ENCODE peak calls at places on chromosomes 12 and 14, in nine cellular contexts. One of them, this sample, is unnamed.

GRCh38 chr12:122501489-122501989 is 807 bp upstream of the ZCCHC8 start:
- DNase-seq in RCC 7860: no peak
- DNase-seq in LoVo: no peak
- DNase-seq in AG10803: no peak
- DNase-seq in uterus: no peak
- DNase-seq in cardiac muscle cell: no peak
- DNase-seq in Calu3: no peak
- DNase-seq in ovary: no peak
- DNase-seq in effector CD4-positive, alpha-beta T cell: no peak
- DNase-seq in this sample: no peak

GRCh38 chr12:49023812-49024211 is 5.2 kb upstream of the PRKAG1 start:
- DNase-seq in RCC 7860: no peak
- DNase-seq in LoVo: no peak
- DNase-seq in AG10803: no peak
- DNase-seq in uterus: no peak
- DNase-seq in cardiac muscle cell: no peak
- DNase-seq in Calu3: no peak
- DNase-seq in ovary: no peak
- DNase-seq in effector CD4-positive, alpha-beta T cell: no peak
- DNase-seq in this sample: no peak

GRCh38 chr12:21769311-21769710 is 5.2 kb downstream of the KCNJ8 start:
- DNase-seq in RCC 7860: no peak
- DNase-seq in LoVo: no peak
- DNase-seq in AG10803: peak; percentile 30
- DNase-seq in uterus: no peak
- DNase-seq in cardiac muscle cell: no peak
- DNase-seq in Calu3: no peak
- DNase-seq in ovary: no peak
- DNase-seq in effector CD4-positive, alpha-beta T cell: no peak
- DNase-seq in this sample: no peak

GRCh38 chr12:121787063-121787774 is 6.3 kb downstream of the RHOF start:
- DNase-seq in RCC 7860: no peak
- DNase-seq in LoVo: no peak
- DNase-seq in AG10803: no peak
- DNase-seq in uterus: no peak
- DNase-seq in cardiac muscle cell: no peak
- DNase-seq in Calu3: peak; percentile 50
- DNase-seq in ovary: no peak
- DNase-seq in effector CD4-positive, alpha-beta T cell: no peak
- DNase-seq in this sample: no peak

GRCh38 chr12:6084261-6084968 is 40.1 kb downstream of the VWF start:
- DNase-seq in RCC 7860: peak; percentile 54
- DNase-seq in LoVo: peak; percentile 84
- DNase-seq in AG10803: peak; percentile 75
- DNase-seq in uterus: peak; percentile 54
- DNase-seq in cardiac muscle cell: peak; percentile 76
- DNase-seq in Calu3: peak; percentile 69
- DNase-seq in ovary: no peak
- DNase-seq in effector CD4-positive, alpha-beta T cell: no peak
- DNase-seq in this sample: peak; percentile 81

GRCh38 chr14:63273091-63273490 is 45.6 kb downstream of the GPHB5 start:
- DNase-seq in RCC 7860: no peak
- DNase-seq in LoVo: no peak
- DNase-seq in AG10803: peak; percentile 44
- DNase-seq in uterus: no peak
- DNase-seq in cardiac muscle cell: no peak
- DNase-seq in Calu3: no peak
- DNase-seq in ovary: no peak
- DNase-seq in effector CD4-positive, alpha-beta T cell: no peak
- DNase-seq in this sample: no peak

GRCh38 chr14:80498533-80498932 is 287.2 kb upstream of the DIO2 start:
- DNase-seq in RCC 7860: no peak
- DNase-seq in LoVo: no peak
- DNase-seq in AG10803: no peak
- DNase-seq in uterus: no peak
- DNase-seq in cardiac muscle cell: no peak
- DNase-seq in Calu3: no peak
- DNase-seq in ovary: no peak
- DNase-seq in effector CD4-positive, alpha-beta T cell: no peak
- DNase-seq in this sample: no peak

GRCh38 chr12:60494249-60494648 is 898.4 kb downstream of the SLC16A7 start:
- DNase-seq in RCC 7860: peak; percentile 16
- DNase-seq in LoVo: peak; percentile 25
- DNase-seq in AG10803: peak; percentile 67
- DNase-seq in uterus: no peak
- DNase-seq in cardiac muscle cell: peak; percentile 53
- DNase-seq in Calu3: peak; percentile 13
- DNase-seq in ovary: no peak
- DNase-seq in effector CD4-positive, alpha-beta T cell: no peak
- DNase-seq in this sample: peak; percentile 51

GRCh38 chr14:26401170-26401968 is 196.5 kb downstream of the NOVA1 start:
- DNase-seq in RCC 7860: no peak
- DNase-seq in LoVo: no peak
- DNase-seq in AG10803: no peak
- DNase-seq in uterus: no peak
- DNase-seq in cardiac muscle cell: no peak
- DNase-seq in Calu3: no peak
- DNase-seq in ovary: no peak
- DNase-seq in effector CD4-positive, alpha-beta T cell: no peak
- DNase-seq in this sample: peak; percentile 70

GRCh38 chr14:87628129-87628528 is 364.9 kb downstream of the GALC start:
- DNase-seq in RCC 7860: no peak
- DNase-seq in LoVo: no peak
- DNase-seq in AG10803: peak; percentile 77
- DNase-seq in uterus: peak; percentile 58
- DNase-seq in cardiac muscle cell: peak; percentile 27
- DNase-seq in Calu3: no peak
- DNase-seq in ovary: no peak
- DNase-seq in effector CD4-positive, alpha-beta T cell: no peak
- DNase-seq in this sample: peak; percentile 86

GRCh38 chr12:66290716-66291200 is 11.5 kb upstream of the HELB start:
- DNase-seq in RCC 7860: no peak
- DNase-seq in LoVo: no peak
- DNase-seq in AG10803: no peak
- DNase-seq in uterus: no peak
- DNase-seq in cardiac muscle cell: no peak
- DNase-seq in Calu3: no peak
- DNase-seq in ovary: no peak
- DNase-seq in effector CD4-positive, alpha-beta T cell: no peak
- DNase-seq in this sample: no peak

GRCh38 chr12:26496170-26496569 is 300.8 kb downstream of the SSPN start:
- DNase-seq in RCC 7860: no peak
- DNase-seq in LoVo: no peak
- DNase-seq in AG10803: no peak
- DNase-seq in uterus: no peak
- DNase-seq in cardiac muscle cell: peak; percentile 34
- DNase-seq in Calu3: no peak
- DNase-seq in ovary: no peak
- DNase-seq in effector CD4-positive, alpha-beta T cell: no peak
- DNase-seq in this sample: no peak

GRCh38 chr12:91577586-91578539 is 395.2 kb upstream of the DCN start:
- DNase-seq in RCC 7860: peak; percentile 27
- DNase-seq in LoVo: peak; percentile 71
- DNase-seq in AG10803: peak; percentile 46
- DNase-seq in uterus: no peak
- DNase-seq in cardiac muscle cell: peak; percentile 55
- DNase-seq in Calu3: no peak
- DNase-seq in ovary: no peak
- DNase-seq in effector CD4-positive, alpha-beta T cell: no peak
- DNase-seq in this sample: peak; percentile 12

GRCh38 chr12:6461401-6462233 is 8.9 kb downstream of the VAMP1 start:
- DNase-seq in RCC 7860: no peak
- DNase-seq in LoVo: no peak
- DNase-seq in AG10803: no peak
- DNase-seq in uterus: no peak
- DNase-seq in cardiac muscle cell: no peak
- DNase-seq in Calu3: no peak
- DNase-seq in ovary: no peak
- DNase-seq in effector CD4-positive, alpha-beta T cell: peak; percentile 76
- DNase-seq in this sample: no peak

GRCh38 chr12:47312794-47313426 is 233.2 kb upstream of the AMIGO2 start:
- DNase-seq in RCC 7860: no peak
- DNase-seq in LoVo: no peak
- DNase-seq in AG10803: no peak
- DNase-seq in uterus: no peak
- DNase-seq in cardiac muscle cell: no peak
- DNase-seq in Calu3: peak; percentile 5
- DNase-seq in ovary: no peak
- DNase-seq in effector CD4-positive, alpha-beta T cell: no peak
- DNase-seq in this sample: peak; percentile 30

GRCh38 chr14:93655078-93655750 is 133.1 kb downstream of the PRIMA1 start:
- DNase-seq in RCC 7860: peak; percentile 5
- DNase-seq in LoVo: peak; percentile 49
- DNase-seq in AG10803: peak; percentile 43
- DNase-seq in uterus: peak; percentile 53
- DNase-seq in cardiac muscle cell: peak; percentile 65
- DNase-seq in Calu3: peak; percentile 31
- DNase-seq in ovary: no peak
- DNase-seq in effector CD4-positive, alpha-beta T cell: no peak
- DNase-seq in this sample: peak; percentile 90

GRCh38 chr12:124505001-124505818 is 62.2 kb downstream of the NCOR2 start:
- DNase-seq in RCC 7860: no peak
- DNase-seq in LoVo: no peak
- DNase-seq in AG10803: no peak
- DNase-seq in uterus: no peak
- DNase-seq in cardiac muscle cell: no peak
- DNase-seq in Calu3: no peak
- DNase-seq in ovary: no peak
- DNase-seq in effector CD4-positive, alpha-beta T cell: no peak
- DNase-seq in this sample: no peak

GRCh38 chr12:5123921-5124320 is 80.2 kb downstream of the KCNA5 start:
- DNase-seq in RCC 7860: peak; percentile 47
- DNase-seq in LoVo: no peak
- DNase-seq in AG10803: peak; percentile 46
- DNase-seq in uterus: no peak
- DNase-seq in cardiac muscle cell: no peak
- DNase-seq in Calu3: no peak
- DNase-seq in ovary: no peak
- DNase-seq in effector CD4-positive, alpha-beta T cell: no peak
- DNase-seq in this sample: no peak

GRCh38 chr12:10097521-10097920 is 1.3 kb downstream of the CLEC1A start:
- DNase-seq in RCC 7860: no peak
- DNase-seq in LoVo: no peak
- DNase-seq in AG10803: peak; percentile 60
- DNase-seq in uterus: no peak
- DNase-seq in cardiac muscle cell: no peak
- DNase-seq in Calu3: no peak
- DNase-seq in ovary: no peak
- DNase-seq in effector CD4-positive, alpha-beta T cell: no peak
- DNase-seq in this sample: no peak

GRCh38 chr14:55051426-55052258 is at the start of gene MAPK1IP1L:
- DNase-seq in RCC 7860: peak; percentile 75
- DNase-seq in LoVo: peak; percentile 93
- DNase-seq in AG10803: peak; percentile 87
- DNase-seq in uterus: peak; percentile 89
- DNase-seq in cardiac muscle cell: peak; percentile 96
- DNase-seq in Calu3: peak; percentile 94
- DNase-seq in ovary: peak; percentile 97
- DNase-seq in effector CD4-positive, alpha-beta T cell: peak; percentile 81
- DNase-seq in this sample: peak; percentile 96

GRCh38 chr14:90354551-90355298 is 23.0 kb upstream of the NRDE2 start:
- DNase-seq in RCC 7860: no peak
- DNase-seq in LoVo: no peak
- DNase-seq in AG10803: no peak
- DNase-seq in uterus: no peak
- DNase-seq in cardiac muscle cell: peak; percentile 53
- DNase-seq in Calu3: no peak
- DNase-seq in ovary: no peak
- DNase-seq in effector CD4-positive, alpha-beta T cell: no peak
- DNase-seq in this sample: peak; percentile 19

GRCh38 chr14:64569108-64570045 is 19.6 kb downstream of the PPP1R36 start:
- DNase-seq in RCC 7860: no peak
- DNase-seq in LoVo: peak; percentile 34
- DNase-seq in AG10803: peak; percentile 92
- DNase-seq in uterus: peak; percentile 69
- DNase-seq in cardiac muscle cell: peak; percentile 90
- DNase-seq in Calu3: no peak
- DNase-seq in ovary: peak; percentile 38
- DNase-seq in effector CD4-positive, alpha-beta T cell: no peak
- DNase-seq in this sample: peak; percentile 55

GRCh38 chr14:73239463-73240241 is 2.3 kb downstream of the PAPLN start:
- DNase-seq in RCC 7860: no peak
- DNase-seq in LoVo: no peak
- DNase-seq in AG10803: peak; percentile 47
- DNase-seq in uterus: peak; percentile 70
- DNase-seq in cardiac muscle cell: peak; percentile 72
- DNase-seq in Calu3: no peak
- DNase-seq in ovary: peak; percentile 74
- DNase-seq in effector CD4-positive, alpha-beta T cell: no peak
- DNase-seq in this sample: peak; percentile 43

GRCh38 chr12:75933136-75933535 is 98.4 kb downstream of the PHLDA1 start:
- DNase-seq in RCC 7860: peak; percentile 78
- DNase-seq in LoVo: peak; percentile 80
- DNase-seq in AG10803: peak; percentile 84
- DNase-seq in uterus: no peak
- DNase-seq in cardiac muscle cell: peak; percentile 90
- DNase-seq in Calu3: peak; percentile 69
- DNase-seq in ovary: no peak
- DNase-seq in effector CD4-positive, alpha-beta T cell: no peak
- DNase-seq in this sample: peak; percentile 40

GRCh38 chr12:67508830-67509229 is 139.7 kb upstream of the DYRK2 start:
- DNase-seq in RCC 7860: no peak
- DNase-seq in LoVo: no peak
- DNase-seq in AG10803: no peak
- DNase-seq in uterus: no peak
- DNase-seq in cardiac muscle cell: no peak
- DNase-seq in Calu3: no peak
- DNase-seq in ovary: no peak
- DNase-seq in effector CD4-positive, alpha-beta T cell: no peak
- DNase-seq in this sample: no peak

GRCh38 chr12:70619471-70620152 is 17.6 kb downstream of the PTPRB start:
- DNase-seq in RCC 7860: no peak
- DNase-seq in LoVo: no peak
- DNase-seq in AG10803: peak; percentile 7
- DNase-seq in uterus: no peak
- DNase-seq in cardiac muscle cell: no peak
- DNase-seq in Calu3: no peak
- DNase-seq in ovary: no peak
- DNase-seq in effector CD4-positive, alpha-beta T cell: no peak
- DNase-seq in this sample: no peak

GRCh38 chr14:101514136-101514535 is 47.2 kb upstream of the DIO3 start:
- DNase-seq in RCC 7860: no peak
- DNase-seq in LoVo: no peak
- DNase-seq in AG10803: no peak
- DNase-seq in uterus: no peak
- DNase-seq in cardiac muscle cell: no peak
- DNase-seq in Calu3: no peak
- DNase-seq in ovary: no peak
- DNase-seq in effector CD4-positive, alpha-beta T cell: no peak
- DNase-seq in this sample: no peak

This sample was measured in hepatocyte.